ENCODE peak calls at places on chromosomes 4 and X, in five cellular contexts. One of them, this sample, is unnamed.
A peak's percentile ranks its signal among the peaks of the same experiment; 100 is the strongest.

GRCh38 chr4:21790437-21791029 is 158.0 kb downstream of the KCNIP4 start:
- DNase-seq in pulmonary artery endothelial cell: no peak
- DNase-seq in endothelial cell: no peak
- DNase-seq in WTC11: no peak
- DNase-seq in iPS-NIHi11: no peak
- DNase-seq in this sample: no peak

GRCh38 chr4:24890561-24890960 is 22.3 kb downstream of the CCDC149 start:
- DNase-seq in WTC11: no peak
- DNase-seq in endothelial cell: no peak
- DNase-seq in iPS-NIHi11: no peak
- DNase-seq in pulmonary artery endothelial cell: no peak
- DNase-seq in this sample: no peak

GRCh38 chrX:115957862-115958490 is 212.6 kb upstream of the AGTR2 start:
- DNase-seq in WTC11: peak; percentile 36
- DNase-seq in iPS-NIHi11: no peak
- DNase-seq in endothelial cell: no peak
- DNase-seq in pulmonary artery endothelial cell: no peak
- DNase-seq in this sample: peak; percentile 72

GRCh38 chr4:120920666-120921065 is 1.9 kb downstream of the PRDM5 start:
- DNase-seq in pulmonary artery endothelial cell: no peak
- DNase-seq in WTC11: no peak
- DNase-seq in endothelial cell: no peak
- DNase-seq in iPS-NIHi11: no peak
- DNase-seq in this sample: no peak

GRCh38 chr4:175811171-175811570 is 893 bp downstream of the GPM6A start:
- DNase-seq in iPS-NIHi11: no peak
- DNase-seq in pulmonary artery endothelial cell: no peak
- DNase-seq in endothelial cell: no peak
- DNase-seq in WTC11: no peak
- DNase-seq in this sample: no peak

GRCh38 chrX:112147206-112147605 is 64.6 kb upstream of the TRPC5 start:
- DNase-seq in endothelial cell: peak; percentile 6
- DNase-seq in iPS-NIHi11: peak; percentile 38
- DNase-seq in pulmonary artery endothelial cell: no peak
- DNase-seq in WTC11: peak; percentile 20
- DNase-seq in this sample: peak; percentile 45

GRCh38 chrX:118872102-118872566 is 48.5 kb downstream of the ZCCHC12 start:
- DNase-seq in WTC11: no peak
- DNase-seq in pulmonary artery endothelial cell: no peak
- DNase-seq in endothelial cell: no peak
- DNase-seq in iPS-NIHi11: no peak
- DNase-seq in this sample: no peak

GRCh38 chr4:125243835-125244397 is 70.8 kb upstream of the FAT4 start:
- DNase-seq in endothelial cell: no peak
- DNase-seq in WTC11: no peak
- DNase-seq in pulmonary artery endothelial cell: no peak
- DNase-seq in iPS-NIHi11: no peak
- DNase-seq in this sample: no peak

GRCh38 chr4:84870398-84871163 is 95.9 kb downstream of the WDFY3 start:
- DNase-seq in pulmonary artery endothelial cell: peak; percentile 86
- DNase-seq in endothelial cell: peak; percentile 9
- DNase-seq in WTC11: peak; percentile 35
- DNase-seq in iPS-NIHi11: peak; percentile 67
- DNase-seq in this sample: no peak

GRCh38 chrX:30910124-30910860 is 21.2 kb upstream of the TAB3 start:
- DNase-seq in iPS-NIHi11: no peak
- DNase-seq in WTC11: no peak
- DNase-seq in endothelial cell: no peak
- DNase-seq in pulmonary artery endothelial cell: no peak
- DNase-seq in this sample: no peak